ENCODE peak calls at places on chromosomes 1 and 21, in four cellular contexts. M is astrocyte of the cerebellum, O is foreskin fibroblast, T is stomach. Z is an unnamed sample.

GRCh38 chr1:160129046-160129445 is 13.5 kb downstream of the ATP1A2 start:
- DNase-seq in O (no peak), T (no peak), M (no peak), Z (no peak)

GRCh38 chr1:101253976-101254660 is 17.3 kb downstream of the S1PR1 start:
- DNase-seq in T (no peak), M (no peak), O (peak; percentile 43), Z (no peak)

GRCh38 chr1:192266645-192267044 is 50.1 kb upstream of the RGS21 start:
- DNase-seq in M (no peak), O (no peak), T (no peak), Z (no peak)

GRCh38 chr1:93607814-93608187 is 73.8 kb downstream of the BCAR3 start:
- DNase-seq in T (no peak), O (no peak), M (no peak), Z (no peak)

GRCh38 chr21:44462834-44463200 is 7.5 kb downstream of the LRRC3 start:
- DNase-seq in O (no peak), T (no peak), M (no peak), Z (no peak)

GRCh38 chr1:233113009-233113712 is 162.8 kb downstream of the NTPCR start:
- DNase-seq in O (peak; percentile 99), T (peak; percentile 41), M (peak; percentile 97), Z (no peak)

GRCh38 chr1:236394016-236394481 is at the start of gene EDARADD:
- DNase-seq in M (no peak), O (no peak), T (no peak), Z (no peak)

GRCh38 chr1:208300084-208300770 is 56.0 kb upstream of the PLXNA2 start:
- DNase-seq in M (no peak), T (peak; percentile 71), O (no peak), Z (peak; percentile 71)

GRCh38 chr1:228474507-228474906 is 12.7 kb upstream of the RNF187 start:
- DNase-seq in O (no peak), M (no peak), T (no peak), Z (no peak)

DNA sequence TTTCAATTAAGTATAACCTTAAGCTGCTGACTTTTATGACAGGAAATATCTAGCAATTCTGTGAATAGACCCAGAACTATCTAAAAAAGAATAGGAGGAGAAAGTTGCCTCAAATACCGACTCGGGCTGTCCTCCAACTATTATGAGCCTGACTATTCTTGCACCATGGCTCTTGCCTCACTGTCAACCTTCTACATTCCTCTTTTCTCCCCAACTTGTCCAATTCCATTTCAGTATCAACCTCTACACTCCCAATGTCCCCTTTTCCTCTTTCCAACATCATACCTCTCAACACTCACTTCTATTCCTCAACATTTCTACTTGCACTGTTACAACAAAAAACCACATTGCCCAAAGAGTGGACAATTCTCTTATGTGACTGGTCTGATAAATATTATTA is 2.3 kb downstream of the ZZZ3 start:
- DNase-seq in T (no peak), O (no peak), M (no peak), Z (no peak)
- H3K4me3 ChIP-seq in T (no peak overlapping the region), O (peak overlapping the region; percentile 22), M (no peak overlapping the region), Z (no peak overlapping the region)

GRCh38 chr1:165696625-165697100 is 1.7 kb downstream of the ALDH9A1 start:
- DNase-seq in M (peak; percentile 94), T (no peak), O (peak; percentile 81), Z (peak; percentile 54)
- H3K4me3 ChIP-seq in M (peak overlapping the region; percentile 62), T (peak overlapping the region; percentile 55), O (peak overlapping the region; percentile 87), Z (peak overlapping the region; percentile 93)

GRCh38 chr1:10401281-10401680 is 2.4 kb downstream of the PGD start:
- DNase-seq in M (no peak), O (peak; percentile 48), T (no peak), Z (no peak)
- H3K4me3 ChIP-seq in M (no peak overlapping the region), O (peak overlapping the region; percentile 4), T (peak overlapping the region; percentile 14), Z (no peak overlapping the region)

DNA sequence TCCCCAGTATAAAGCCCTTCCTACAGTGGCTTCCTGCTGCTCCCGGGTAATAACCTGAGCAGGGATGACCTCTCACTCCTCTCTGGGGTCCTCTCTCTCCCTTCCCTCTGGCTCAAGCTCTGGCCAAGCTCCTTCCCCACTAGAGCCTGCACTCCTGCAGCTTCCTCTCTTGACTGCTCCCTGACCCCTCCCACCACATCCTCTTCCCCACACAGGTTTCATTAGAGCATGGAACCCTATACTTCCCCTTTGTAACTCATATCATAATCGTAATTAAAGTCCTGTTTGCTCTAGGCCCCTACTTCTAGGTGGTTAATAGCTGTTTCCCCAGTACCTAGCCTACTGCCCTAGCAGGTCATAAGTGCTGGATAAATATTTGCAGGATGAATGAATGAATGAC is 146.2 kb downstream of the C1orf21 start:
- DNase-seq in O (no peak), M (no peak), T (no peak), Z (no peak)
- H3K4me3 ChIP-seq in O (no peak overlapping the region), M (no peak overlapping the region), T (no peak overlapping the region), Z (no peak overlapping the region)

GRCh38 chr1:110554871-110555801 is 36.2 kb upstream of the KCNA10 start:
- DNase-seq in T (peak; percentile 53), M (no peak), O (peak; percentile 16), Z (no peak)
- H3K4me3 ChIP-seq in T (peak overlapping the region; percentile 43), M (peak overlapping the region; percentile 7), O (no peak overlapping the region), Z (no peak overlapping the region)

GRCh38 chr1:197933647-197934046 is 16.5 kb downstream of the LHX9 start:
- DNase-seq in T (no peak), O (no peak), M (no peak), Z (no peak)

GRCh38 chr1:197924516-197925123 is 7.4 kb downstream of the LHX9 start:
- DNase-seq in T (no peak), O (no peak), M (peak; percentile 44), Z (no peak)

GRCh38 chr1:197927908-197928665 is 10.9 kb downstream of the LHX9 start:
- DNase-seq in T (no peak), M (no peak), O (no peak), Z (no peak)

GRCh38 chr1:197933016-197933415 is 15.8 kb downstream of the LHX9 start:
- DNase-seq in M (no peak), T (no peak), O (no peak), Z (no peak)

DNA sequence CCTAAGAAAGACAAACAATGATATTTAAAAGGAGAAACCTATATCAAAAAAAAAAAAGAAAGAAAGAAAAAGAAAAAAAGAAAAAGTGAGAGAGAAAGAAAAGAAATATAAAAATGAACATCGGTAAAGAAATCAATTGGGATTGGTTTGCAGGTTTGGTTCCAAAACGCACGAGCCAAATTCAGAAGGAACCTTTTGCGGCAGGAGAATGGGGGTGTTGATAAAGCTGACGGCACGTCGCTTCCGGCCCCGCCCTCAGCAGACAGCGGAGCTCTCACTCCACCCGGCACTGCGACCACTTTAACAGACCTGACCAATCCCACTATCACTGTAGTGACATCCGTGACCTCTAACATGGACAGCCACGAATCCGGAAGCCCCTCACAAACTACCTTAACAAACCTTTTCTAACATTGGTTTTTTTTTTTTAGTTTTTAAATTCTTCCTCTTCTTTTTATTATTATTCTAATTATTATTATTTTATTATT is 11.7 kb downstream of the LHX9 start:
- DNase-seq in T (no peak), M (no peak), O (no peak), Z (no peak)
- H3K4me3 ChIP-seq in T (no peak overlapping the region), M (peak overlapping the region; percentile 24), O (peak overlapping the region; percentile 36), Z (no peak overlapping the region)

GRCh38 chr21:41726058-41726558 is 40.7 kb downstream of the RIPK4 start:
- DNase-seq in O (no peak), M (no peak), T (no peak), Z (no peak)
- H3K4me3 ChIP-seq in O (no peak overlapping the region), M (no peak overlapping the region), T (no peak overlapping the region), Z (no peak overlapping the region)

Z was measured in LNCaP clone FGC.